ENCODE peak calls at places on chromosomes 4 and X, in nine cellular contexts. One of them, this sample, is unnamed.

GRCh38 chr4:627751-628150 is 2.4 kb downstream of the PDE6B start:
- DNase-seq in stomach: no peak
- DNase-seq in suprapubic skin: peak
- DNase-seq in K562: no peak
- DNase-seq in upper lobe of left lung: peak
- DNase-seq in ovary: no peak
- DNase-seq in A549: no peak
- DNase-seq in GM12878: no peak
- DNase-seq in SK-N-SH: no peak
- DNase-seq in this sample: no peak

GRCh38 chr4:122603156-122603574 is 17.7 kb downstream of the IL21 start:
- DNase-seq in stomach: no peak
- DNase-seq in suprapubic skin: no peak
- DNase-seq in K562: peak
- DNase-seq in upper lobe of left lung: no peak
- DNase-seq in ovary: no peak
- DNase-seq in A549: no peak
- DNase-seq in GM12878: no peak
- DNase-seq in SK-N-SH: no peak
- DNase-seq in this sample: no peak

GRCh38 chr4:53021709-53022108 is 159.6 kb downstream of the RASL11B start:
- DNase-seq in stomach: no peak
- DNase-seq in suprapubic skin: no peak
- DNase-seq in K562: no peak
- DNase-seq in upper lobe of left lung: no peak
- DNase-seq in ovary: no peak
- DNase-seq in A549: no peak
- DNase-seq in GM12878: no peak
- DNase-seq in SK-N-SH: no peak
- DNase-seq in this sample: no peak

GRCh38 chrX:140572724-140573123 is 67.9 kb upstream of the SOX3 start:
- DNase-seq in stomach: peak
- DNase-seq in suprapubic skin: no peak
- DNase-seq in K562: peak
- DNase-seq in upper lobe of left lung: no peak
- DNase-seq in ovary: no peak
- DNase-seq in A549: peak
- DNase-seq in GM12878: peak
- DNase-seq in SK-N-SH: peak
- DNase-seq in this sample: no peak

GRCh38 chr4:72031868-72032619 is at the start of gene NPFFR2:
- DNase-seq in stomach: no peak
- DNase-seq in suprapubic skin: no peak
- DNase-seq in K562: no peak
- DNase-seq in upper lobe of left lung: peak
- DNase-seq in ovary: no peak
- DNase-seq in A549: no peak
- DNase-seq in GM12878: no peak
- DNase-seq in SK-N-SH: peak
- DNase-seq in this sample: no peak

GRCh38 chr4:100190643-100191600 is 654 bp upstream of the DDIT4L start:
- DNase-seq in stomach: no peak
- DNase-seq in suprapubic skin: no peak
- DNase-seq in K562: no peak
- DNase-seq in upper lobe of left lung: no peak
- DNase-seq in ovary: peak
- DNase-seq in A549: peak
- DNase-seq in GM12878: no peak
- DNase-seq in SK-N-SH: no peak
- DNase-seq in this sample: no peak

GRCh38 chrX:44303119-44303518 is 40.4 kb downstream of the EFHC2 start:
- DNase-seq in stomach: no peak
- DNase-seq in suprapubic skin: no peak
- DNase-seq in K562: no peak
- DNase-seq in upper lobe of left lung: no peak
- DNase-seq in ovary: no peak
- DNase-seq in A549: no peak
- DNase-seq in GM12878: no peak
- DNase-seq in SK-N-SH: no peak
- DNase-seq in this sample: no peak

GRCh38 chr4:55125763-55126541 is 557 bp upstream of the KDR start:
- DNase-seq in stomach: no peak
- DNase-seq in suprapubic skin: no peak
- DNase-seq in K562: no peak
- DNase-seq in upper lobe of left lung: no peak
- DNase-seq in ovary: no peak
- DNase-seq in A549: no peak
- DNase-seq in GM12878: no peak
- DNase-seq in SK-N-SH: peak
- DNase-seq in this sample: no peak

GRCh38 chrX:75210602-75211001 is 54.5 kb upstream of the ABCB7 start:
- DNase-seq in stomach: no peak
- DNase-seq in suprapubic skin: no peak
- DNase-seq in K562: no peak
- DNase-seq in upper lobe of left lung: no peak
- DNase-seq in ovary: no peak
- DNase-seq in A549: no peak
- DNase-seq in GM12878: no peak
- DNase-seq in SK-N-SH: no peak
- DNase-seq in this sample: no peak

GRCh38 chr4:66564901-66565648 is 894.8 kb upstream of the EPHA5 start:
- DNase-seq in stomach: no peak
- DNase-seq in suprapubic skin: no peak
- DNase-seq in K562: no peak
- DNase-seq in upper lobe of left lung: no peak
- DNase-seq in ovary: no peak
- DNase-seq in A549: peak
- DNase-seq in GM12878: no peak
- DNase-seq in SK-N-SH: no peak
- DNase-seq in this sample: no peak

GRCh38 chrX:45756562-45756961 is 555.9 kb upstream of the DIPK2B start:
- DNase-seq in stomach: no peak
- DNase-seq in suprapubic skin: no peak
- DNase-seq in K562: no peak
- DNase-seq in upper lobe of left lung: no peak
- DNase-seq in ovary: no peak
- DNase-seq in A549: no peak
- DNase-seq in GM12878: no peak
- DNase-seq in SK-N-SH: no peak
- DNase-seq in this sample: no peak

GRCh38 chrX:119981286-119982070 is 37.9 kb upstream of the NKAP start:
- DNase-seq in stomach: no peak
- DNase-seq in suprapubic skin: no peak
- DNase-seq in K562: no peak
- DNase-seq in upper lobe of left lung: no peak
- DNase-seq in ovary: no peak
- DNase-seq in A549: peak
- DNase-seq in GM12878: no peak
- DNase-seq in SK-N-SH: peak
- DNase-seq in this sample: no peak

DNA sequence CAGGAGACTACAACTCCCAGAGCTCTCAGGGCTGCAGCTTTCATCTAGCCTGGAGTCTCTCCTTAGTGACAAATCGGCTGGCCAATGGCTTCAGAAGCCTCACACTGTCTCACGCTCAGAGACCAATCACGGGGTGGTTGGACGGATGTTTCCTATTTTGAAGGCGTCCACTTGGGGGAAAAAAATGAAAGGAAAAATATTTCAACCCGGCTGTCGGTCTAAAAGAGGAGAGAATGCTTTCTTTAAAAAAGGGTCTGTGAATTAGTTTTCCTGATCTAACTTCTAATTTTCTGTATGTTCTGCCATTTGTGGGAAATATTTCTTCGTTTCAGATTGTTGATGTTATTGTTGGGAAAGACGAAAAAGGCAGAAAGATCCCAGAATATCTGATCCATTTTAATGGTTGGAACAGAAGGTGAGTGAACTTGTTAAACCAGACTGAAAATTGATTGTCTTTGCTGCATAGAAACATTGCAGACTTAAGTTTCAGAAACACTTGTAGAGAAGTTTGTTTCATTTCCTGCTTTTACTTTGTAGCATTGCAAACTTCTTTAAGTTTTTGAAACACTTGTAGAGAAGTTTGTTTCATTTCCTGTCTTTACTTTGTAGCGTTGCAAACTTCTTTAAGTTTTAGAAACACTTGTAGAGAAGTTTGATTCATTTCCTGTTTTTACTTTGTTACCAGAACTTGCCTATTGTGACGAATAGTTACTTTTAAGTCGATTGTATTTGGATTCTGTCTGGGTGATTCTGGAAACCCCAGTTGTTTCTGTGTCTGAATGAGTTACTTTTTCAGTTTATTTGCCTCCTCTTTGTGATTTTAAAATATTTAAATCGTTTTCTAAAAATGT is 1.6 kb downstream of the MSL3 start:
- DNase-seq in stomach: peak
- DNase-seq in suprapubic skin: peak
- DNase-seq in K562: peak
- DNase-seq in upper lobe of left lung: no peak
- DNase-seq in ovary: peak
- DNase-seq in A549: peak
- DNase-seq in GM12878: peak
- DNase-seq in SK-N-SH: peak
- DNase-seq in this sample: peak
- H3K27ac ChIP-seq in stomach: peak
- H3K27ac ChIP-seq in suprapubic skin: peak
- H3K27ac ChIP-seq in K562: peak
- H3K27ac ChIP-seq in upper lobe of left lung: peak
- H3K27ac ChIP-seq in ovary: no peak
- H3K27ac ChIP-seq in A549: peak
- H3K27ac ChIP-seq in GM12878: peak
- H3K27ac ChIP-seq in SK-N-SH: peak
- H3K27ac ChIP-seq in this sample: peak

GRCh38 chr4:39044364-39044946 is 12.2 kb upstream of the TMEM156 start:
- DNase-seq in stomach: peak
- DNase-seq in suprapubic skin: peak
- DNase-seq in K562: peak
- DNase-seq in upper lobe of left lung: peak
- DNase-seq in ovary: peak
- DNase-seq in A549: peak
- DNase-seq in GM12878: peak
- DNase-seq in SK-N-SH: peak
- DNase-seq in this sample: peak
- TF ChIP-seq EP300 in stomach: no peak
- TF ChIP-seq EP300 in suprapubic skin: no peak
- TF ChIP-seq EP300 in K562: peak
- TF ChIP-seq EP300 in upper lobe of left lung: no peak
- TF ChIP-seq EP300 in ovary: no peak
- TF ChIP-seq EP300 in A549: no peak
- TF ChIP-seq EP300 in GM12878: no peak
- TF ChIP-seq EP300 in SK-N-SH: no peak
- TF ChIP-seq EP300 in this sample: no peak

GRCh38 chr4:4492161-4492847 is 49.5 kb downstream of the STX18 start:
- DNase-seq in stomach: no peak
- DNase-seq in suprapubic skin: no peak
- DNase-seq in K562: no peak
- DNase-seq in upper lobe of left lung: no peak
- DNase-seq in ovary: no peak
- DNase-seq in A549: no peak
- DNase-seq in GM12878: peak
- DNase-seq in SK-N-SH: no peak
- DNase-seq in this sample: no peak

GRCh38 chr4:4488405-4489404 is 53.1 kb downstream of the STX18 start:
- DNase-seq in stomach: peak
- DNase-seq in suprapubic skin: no peak
- DNase-seq in K562: peak
- DNase-seq in upper lobe of left lung: no peak
- DNase-seq in ovary: peak
- DNase-seq in A549: peak
- DNase-seq in GM12878: peak
- DNase-seq in SK-N-SH: peak
- DNase-seq in this sample: peak

GRCh38 chr4:4490816-4491215 is 51.0 kb downstream of the STX18 start:
- DNase-seq in stomach: no peak
- DNase-seq in suprapubic skin: no peak
- DNase-seq in K562: no peak
- DNase-seq in upper lobe of left lung: no peak
- DNase-seq in ovary: no peak
- DNase-seq in A549: no peak
- DNase-seq in GM12878: no peak
- DNase-seq in SK-N-SH: no peak
- DNase-seq in this sample: no peak

GRCh38 chr4:4491396-4491893 is 50.4 kb downstream of the STX18 start:
- DNase-seq in stomach: no peak
- DNase-seq in suprapubic skin: no peak
- DNase-seq in K562: no peak
- DNase-seq in upper lobe of left lung: no peak
- DNase-seq in ovary: no peak
- DNase-seq in A549: no peak
- DNase-seq in GM12878: no peak
- DNase-seq in SK-N-SH: no peak
- DNase-seq in this sample: no peak

GRCh38 chr4:4490041-4490440 is 51.8 kb downstream of the STX18 start:
- DNase-seq in stomach: no peak
- DNase-seq in suprapubic skin: no peak
- DNase-seq in K562: no peak
- DNase-seq in upper lobe of left lung: no peak
- DNase-seq in ovary: no peak
- DNase-seq in A549: no peak
- DNase-seq in GM12878: no peak
- DNase-seq in SK-N-SH: no peak
- DNase-seq in this sample: no peak
- H3K27ac ChIP-seq in stomach: no peak
- H3K27ac ChIP-seq in suprapubic skin: no peak
- H3K27ac ChIP-seq in K562: no peak
- H3K27ac ChIP-seq in upper lobe of left lung: no peak
- H3K27ac ChIP-seq in ovary: peak
- H3K27ac ChIP-seq in A549: no peak
- H3K27ac ChIP-seq in GM12878: peak
- H3K27ac ChIP-seq in SK-N-SH: no peak
- H3K27ac ChIP-seq in this sample: no peak

GRCh38 chr4:140865253-140865652 is 109.1 kb upstream of the TBC1D9 start:
- DNase-seq in stomach: no peak
- DNase-seq in suprapubic skin: no peak
- DNase-seq in K562: no peak
- DNase-seq in upper lobe of left lung: no peak
- DNase-seq in ovary: no peak
- DNase-seq in A549: no peak
- DNase-seq in GM12878: no peak
- DNase-seq in SK-N-SH: no peak
- DNase-seq in this sample: no peak

GRCh38 chr4:140862182-140862442 is 105.9 kb upstream of the TBC1D9 start:
- DNase-seq in stomach: no peak
- DNase-seq in suprapubic skin: no peak
- DNase-seq in K562: no peak
- DNase-seq in upper lobe of left lung: no peak
- DNase-seq in ovary: no peak
- DNase-seq in A549: no peak
- DNase-seq in GM12878: no peak
- DNase-seq in SK-N-SH: no peak
- DNase-seq in this sample: no peak

GRCh38 chr4:140858897-140859296 is 102.7 kb upstream of the TBC1D9 start:
- DNase-seq in stomach: no peak
- DNase-seq in suprapubic skin: no peak
- DNase-seq in K562: no peak
- DNase-seq in upper lobe of left lung: peak
- DNase-seq in ovary: no peak
- DNase-seq in A549: no peak
- DNase-seq in GM12878: no peak
- DNase-seq in SK-N-SH: peak
- DNase-seq in this sample: no peak

GRCh38 chr4:140863187-140863586 is 107.0 kb upstream of the TBC1D9 start:
- DNase-seq in stomach: no peak
- DNase-seq in suprapubic skin: no peak
- DNase-seq in K562: no peak
- DNase-seq in upper lobe of left lung: no peak
- DNase-seq in ovary: no peak
- DNase-seq in A549: no peak
- DNase-seq in GM12878: no peak
- DNase-seq in SK-N-SH: no peak
- DNase-seq in this sample: no peak

GRCh38 chr4:140861359-140862181 is 105.4 kb upstream of the TBC1D9 start:
- DNase-seq in stomach: peak
- DNase-seq in suprapubic skin: no peak
- DNase-seq in K562: peak
- DNase-seq in upper lobe of left lung: no peak
- DNase-seq in ovary: no peak
- DNase-seq in A549: peak
- DNase-seq in GM12878: peak
- DNase-seq in SK-N-SH: peak
- DNase-seq in this sample: peak
- TF ChIP-seq EP300 in stomach: no peak
- TF ChIP-seq EP300 in suprapubic skin: no peak
- TF ChIP-seq EP300 in K562: no peak
- TF ChIP-seq EP300 in upper lobe of left lung: no peak
- TF ChIP-seq EP300 in ovary: no peak
- TF ChIP-seq EP300 in A549: no peak
- TF ChIP-seq EP300 in GM12878: no peak
- TF ChIP-seq EP300 in SK-N-SH: no peak
- TF ChIP-seq EP300 in this sample: peak